ENCODE peak calls at places on chromosomes 5 and 9, in ten cellular contexts. T is ovary, E is stomach, V is astrocyte, W is psoas muscle, I is adrenal gland, S is Caco-2, X is upper lobe of left lung, L is right lobe of liver, C is uterus. G is an unnamed sample.

GRCh38 chr5:125189451-125190051 is 443.1 kb upstream of the ZNF608 start:
- DNase-seq in T (no peak), E (no peak), V (peak; percentile 20), W (no peak), I (no peak), S (no peak), X (no peak), L (no peak), C (no peak), G (no peak)

GRCh38 chr9:88995205-88995604 is 3.9 kb downstream of the S1PR3 start:
- DNase-seq in T (no peak), E (no peak), V (no peak), W (no peak), I (no peak), S (no peak), X (no peak), L (no peak), C (no peak), G (no peak)

GRCh38 chr5:120159155-120159554 is 304.9 kb upstream of the PRR16 start:
- DNase-seq in T (no peak), E (no peak), V (no peak), W (no peak), I (no peak), S (no peak), X (no peak), L (no peak), C (no peak), G (no peak)

GRCh38 chr9:93670208-93671029 is 94.0 kb downstream of the PHF2 start:
- DNase-seq in T (peak; percentile 10), E (peak; percentile 14), V (no peak), W (peak; percentile 57), I (peak; percentile 10), S (peak; percentile 9), X (peak; percentile 18), L (peak; percentile 37), C (peak; percentile 9), G (peak; percentile 9)

GRCh38 chr5:93967923-93968322 is 226.5 kb upstream of the POU5F2 start:
- DNase-seq in T (no peak), E (no peak), V (no peak), W (no peak), I (no peak), S (no peak), X (no peak), L (no peak), C (no peak), G (no peak)

GRCh38 chr9:78468231-78468630 is 171.3 kb downstream of the PSAT1 start:
- DNase-seq in T (no peak), E (no peak), V (no peak), W (no peak), I (no peak), S (no peak), X (no peak), L (no peak), C (no peak), G (no peak)

GRCh38 chr9:116796669-116797068 is 109.6 kb downstream of the TRIM32 start:
- DNase-seq in T (no peak), E (no peak), V (no peak), W (no peak), I (no peak), S (no peak), X (no peak), L (no peak), C (no peak), G (no peak)

GRCh38 chr5:78647838-78648358 is 674 bp downstream of the LHFPL2 start:
- DNase-seq in T (peak; percentile 71), E (peak; percentile 60), V (peak; percentile 64), W (peak; percentile 85), I (peak; percentile 63), S (peak; percentile 68), X (peak; percentile 34), L (peak; percentile 61), C (peak; percentile 71), G (peak; percentile 75)

GRCh38 chr5:1003296-1003937 is 5.2 kb upstream of the NKD2 start:
- DNase-seq in T (peak; percentile 17), E (peak; percentile 26), V (no peak), W (peak; percentile 60), I (no peak), S (peak; percentile 41), X (peak; percentile 53), L (peak; percentile 38), C (peak; percentile 16), G (peak; percentile 26)

GRCh38 chr5:81140942-81141341 is 92.2 kb upstream of the CKMT2 start:
- DNase-seq in T (peak; percentile 24), E (no peak), V (peak; percentile 70), W (no peak), I (peak; percentile 44), S (no peak), X (no peak), L (no peak), C (peak; percentile 31), G (no peak)

GRCh38 chr9:4491621-4491975 is 1.3 kb downstream of the SLC1A1 start:
- DNase-seq in T (no peak), E (peak; percentile 31), V (no peak), W (no peak), I (no peak), S (peak; percentile 86), X (peak; percentile 53), L (no peak), C (no peak), G (no peak)

DNA sequence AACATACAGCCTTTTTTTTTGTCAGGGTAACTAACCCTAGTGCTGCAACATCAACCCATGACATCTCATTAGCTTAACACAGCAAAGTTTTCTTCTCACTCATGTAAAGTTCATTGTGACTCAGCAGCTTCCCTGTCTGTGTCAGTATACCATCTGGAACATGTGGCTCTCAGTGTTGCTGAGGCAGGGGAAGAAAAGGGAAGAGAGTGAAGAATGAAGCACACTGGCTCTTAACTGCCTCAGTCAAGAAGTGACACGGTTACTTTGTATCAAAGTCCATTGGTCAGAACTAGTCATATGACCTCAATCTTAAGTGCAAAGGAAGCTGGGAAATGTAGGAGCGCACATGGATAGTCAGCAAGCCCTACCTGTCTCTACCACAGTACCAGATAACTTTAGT is 185.0 kb upstream of the ELL2 start:
- DNase-seq in T (no peak), E (no peak), V (peak; percentile 65), W (no peak), I (peak; percentile 36), S (peak; percentile 45), X (peak; percentile 36), L (no peak), C (no peak), G (peak; percentile 61)
- H3K4me1 ChIP-seq in T (no peaks in the 10 kb centered on the region), E (peaks cover 23% of the 10 kb centered on the region), V (no peaks in the 10 kb centered on the region), W (no peaks in the 10 kb centered on the region), I (no peaks in the 10 kb centered on the region), S (peaks cover 7% of the 10 kb centered on the region), X (no peaks in the 10 kb centered on the region), L (no peaks in the 10 kb centered on the region), C (no peaks in the 10 kb centered on the region), G (peaks cover 13% of the 10 kb centered on the region)

DNA sequence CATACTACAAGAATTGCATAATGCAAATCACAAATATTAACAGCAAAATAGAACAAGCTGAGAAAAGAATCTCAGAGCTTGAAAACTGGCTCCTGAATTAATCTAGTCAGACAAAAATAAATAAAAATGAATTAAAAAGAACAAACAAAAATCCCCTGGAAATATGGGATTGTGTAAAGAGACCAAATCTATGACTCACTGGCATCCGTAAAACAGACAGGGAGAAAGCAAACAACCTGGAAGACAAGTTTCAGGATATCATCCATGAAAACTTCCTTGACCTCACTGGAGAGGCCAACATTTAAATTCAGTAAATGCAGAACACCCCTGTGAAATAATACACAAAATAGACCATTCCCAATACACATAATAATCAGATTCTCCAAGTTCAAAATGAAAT is 229.3 kb upstream of the CTNND2 start:
- DNase-seq in T (no peak), E (no peak), V (no peak), W (no peak), I (no peak), S (no peak), X (no peak), L (no peak), C (no peak), G (no peak)
- H3K9me3 ChIP-seq in T (no peaks in the 10 kb centered on the region), E (peaks cover 43% of the 10 kb centered on the region), V (no peaks in the 10 kb centered on the region), W (peaks cover 19% of the 10 kb centered on the region), I (no peaks in the 10 kb centered on the region), S (no peaks in the 10 kb centered on the region), X (peaks cover 12% of the 10 kb centered on the region), L (no peaks in the 10 kb centered on the region), C (no peaks in the 10 kb centered on the region), G (no peaks in the 10 kb centered on the region)

GRCh38 chr9:18386091-18386490 is 87.9 kb upstream of the ADAMTSL1 start:
- DNase-seq in T (no peak), E (no peak), V (no peak), W (no peak), I (no peak), S (no peak), X (no peak), L (no peak), C (no peak), G (no peak)

GRCh38 chr9:18382243-18382642 is 91.7 kb upstream of the ADAMTSL1 start:
- DNase-seq in T (no peak), E (no peak), V (peak; percentile 68), W (no peak), I (no peak), S (no peak), X (no peak), L (no peak), C (no peak), G (no peak)

GRCh38 chr9:18384066-18384465 is 89.9 kb upstream of the ADAMTSL1 start:
- DNase-seq in T (no peak), E (no peak), V (no peak), W (no peak), I (peak; percentile 17), S (no peak), X (no peak), L (no peak), C (no peak), G (no peak)

GRCh38 chr9:18390393-18390792 is 83.6 kb upstream of the ADAMTSL1 start:
- DNase-seq in T (peak; percentile 30), E (no peak), V (no peak), W (no peak), I (no peak), S (no peak), X (no peak), L (no peak), C (no peak), G (no peak)

DNA sequence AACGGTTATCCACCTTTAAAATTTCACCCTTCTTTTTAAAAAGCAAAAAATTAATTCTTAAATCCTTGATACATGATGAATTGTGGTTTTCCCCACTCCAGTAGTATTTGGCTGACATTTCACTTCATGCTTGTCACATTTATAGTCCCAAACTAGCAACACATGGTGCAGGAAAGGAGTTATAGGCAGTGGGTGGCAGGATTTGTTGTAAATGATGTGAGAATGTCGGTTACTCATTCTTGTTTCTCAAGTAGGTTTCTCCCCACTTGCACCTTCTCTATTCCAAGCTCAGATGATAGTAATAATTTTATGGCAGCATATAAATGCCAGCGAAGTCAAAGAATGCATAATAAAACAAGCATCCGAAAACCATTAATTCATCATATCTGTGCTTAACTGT is 88.3 kb upstream of the ADAMTSL1 start:
- DNase-seq in T (no peak), E (no peak), V (peak; percentile 42), W (no peak), I (no peak), S (no peak), X (no peak), L (no peak), C (no peak), G (no peak)
- H3K4me3 ChIP-seq in T (no peak overlapping the region), E (no peak overlapping the region), V (no peak overlapping the region), W (no peak overlapping the region), I (no peak overlapping the region), S (no peak overlapping the region), X (no peak overlapping the region), L (no peak overlapping the region), C (no peak overlapping the region), G (no peak overlapping the region)

GRCh38 chr9:85224301-85224700 is 517.5 kb downstream of the AGTPBP1 start:
- DNase-seq in T (no peak), E (no peak), V (no peak), W (no peak), I (no peak), S (no peak), X (no peak), L (no peak), C (no peak), G (no peak)
- H3K4me1 ChIP-seq in T (no peaks in the 10 kb centered on the region), E (no peaks in the 10 kb centered on the region), V (peaks cover 22% of the 10 kb centered on the region), W (no peaks in the 10 kb centered on the region), I (no peaks in the 10 kb centered on the region), S (no peaks in the 10 kb centered on the region), X (no peaks in the 10 kb centered on the region), L (no peaks in the 10 kb centered on the region), C (no peaks in the 10 kb centered on the region), G (no peaks in the 10 kb centered on the region)